ENCODE peak calls at places on chromosome 3, in ten cellular contexts. F is endothelial cell; H is heart right ventricle; J is uterus; V is T follicular helper cell; Y is GM13977; N is activated T-cell treated with anti-CD3 and anti-CD28 coated beads for 48 hours; B is stimulated activated CD8-positive, alpha-beta memory T cell treated with anti-CD3 and anti-CD28 coated beads, Interleukin-7, amount 100 ng/mL, for 24 hours; G is HT-29; D is epithelial cell of prostate. E is an unnamed sample.

GRCh38 chr3:10391391-10391790 is 70.5 kb upstream of the SEC13 start:
- DNase-seq in F (no peak), H (no peak), J (no peak), V (no peak), Y (no peak), N (no peak), B (no peak), G (no peak), D (no peak), E (no peak)

GRCh38 chr3:125515421-125515820 is 4.6 kb downstream of the SNX4 start:
- DNase-seq in F (no peak), H (no peak), J (no peak), V (no peak), Y (no peak), N (no peak), B (no peak), G (no peak), D (no peak), E (no peak)

GRCh38 chr3:156764761-156765160 is 61.4 kb upstream of the LEKR1 start:
- DNase-seq in F (no peak), H (no peak), J (no peak), V (no peak), Y (no peak), N (no peak), B (no peak), G (no peak), D (peak), E (no peak)

GRCh38 chr3:39114456-39114855 is 7.0 kb downstream of the TTC21A start:
- DNase-seq in F (no peak), H (no peak), J (no peak), V (no peak), Y (no peak), N (no peak), B (no peak), G (no peak), D (no peak), E (no peak)

GRCh38 chr3:48970568-48970967 is 19.5 kb upstream of the P4HTM start:
- DNase-seq in F (no peak), H (no peak), J (no peak), V (no peak), Y (no peak), N (no peak), B (no peak), G (no peak), D (no peak), E (no peak)

GRCh38 chr3:164812042-164812441 is 266.3 kb downstream of the SI start:
- DNase-seq in F (no peak), H (no peak), J (no peak), V (no peak), Y (no peak), N (no peak), B (no peak), G (no peak), D (no peak), E (no peak)

GRCh38 chr3:135927170-135927569 is 38.4 kb upstream of the PPP2R3A start:
- DNase-seq in F (no peak), H (no peak), J (no peak), V (no peak), Y (no peak), N (no peak), B (no peak), G (no peak), D (peak), E (peak)

GRCh38 chr3:159929181-159929893 is 59.3 kb upstream of the IL12A start:
- DNase-seq in F (peak), H (peak), J (no peak), V (no peak), Y (peak), N (no peak), B (no peak), G (peak), D (no peak), E (peak)

GRCh38 chr3:151766454-151766853 is 32.7 kb downstream of the AADACL2 start:
- DNase-seq in F (no peak), H (no peak), J (no peak), V (no peak), Y (no peak), N (no peak), B (no peak), G (peak), D (no peak), E (no peak)

GRCh38 chr3:113597611-113598382 is 65.4 kb downstream of the SIDT1 start:
- DNase-seq in F (no peak), H (no peak), J (no peak), V (no peak), Y (no peak), N (no peak), B (no peak), G (no peak), D (no peak), E (no peak)

GRCh38 chr3:129126726-129127280 is 5.2 kb upstream of the RAB43 start:
- DNase-seq in F (no peak), H (no peak), J (no peak), V (no peak), Y (no peak), N (no peak), B (no peak), G (no peak), D (no peak), E (no peak)

GRCh38 chr3:60186359-60186758 is 1064.9 kb downstream of the FHIT start:
- DNase-seq in F (no peak), H (no peak), J (no peak), V (no peak), Y (no peak), N (no peak), B (no peak), G (no peak), D (no peak), E (no peak)

GRCh38 chr3:184347321-184348056 is 10.1 kb downstream of the FAM131A start:
- DNase-seq in F (no peak), H (no peak), J (no peak), V (no peak), Y (no peak), N (no peak), B (no peak), G (no peak), D (no peak), E (peak)

GRCh38 chr3:33437556-33438283 is 2.5 kb downstream of the UBP1 start:
- DNase-seq in F (peak), H (peak), J (no peak), V (no peak), Y (no peak), N (no peak), B (no peak), G (peak), D (no peak), E (peak)

GRCh38 chr3:123198352-123198751 is 3.4 kb upstream of the SEC22A start:
- DNase-seq in F (no peak), H (no peak), J (no peak), V (no peak), Y (no peak), N (no peak), B (no peak), G (no peak), D (no peak), E (no peak)

GRCh38 chr3:10515884-10516495 is 10.6 kb upstream of the ATP2B2 start:
- DNase-seq in F (no peak), H (no peak), J (no peak), V (no peak), Y (no peak), N (no peak), B (no peak), G (no peak), D (no peak), E (no peak)

GRCh38 chr3:66253790-66254620 is 33.2 kb downstream of the SLC25A26 start:
- DNase-seq in F (no peak), H (no peak), J (no peak), V (no peak), Y (peak), N (no peak), B (no peak), G (peak), D (peak), E (peak)

GRCh38 chr3:2837893-2838292 is 272.3 kb downstream of the IL5RA start:
- DNase-seq in F (no peak), H (no peak), J (no peak), V (no peak), Y (no peak), N (no peak), B (no peak), G (no peak), D (no peak), E (no peak)

GRCh38 chr3:57127849-57128566 is 37.1 kb downstream of the IL17RD start:
- DNase-seq in F (no peak), H (no peak), J (peak), V (no peak), Y (no peak), N (no peak), B (no peak), G (no peak), D (no peak), E (peak)

GRCh38 chr3:127652246-127652995 is 20.3 kb upstream of the ABTB1 start:
- DNase-seq in F (peak), H (peak), J (peak), V (no peak), Y (peak), N (no peak), B (no peak), G (peak), D (no peak), E (peak)

GRCh38 chr3:4850211-4850927 is 128.9 kb upstream of the BHLHE40 start:
- DNase-seq in F (no peak), H (no peak), J (no peak), V (no peak), Y (no peak), N (peak), B (no peak), G (no peak), D (no peak), E (no peak)

GRCh38 chr3:46845860-46846623 is 17.2 kb downstream of the MYL3 start:
- DNase-seq in F (peak), H (peak), J (peak), V (peak), Y (peak), N (peak), B (peak), G (peak), D (no peak), E (peak)

GRCh38 chr3:101050061-101050460 is 56.8 kb upstream of the ABI3BP start:
- DNase-seq in F (no peak), H (no peak), J (no peak), V (no peak), Y (no peak), N (no peak), B (no peak), G (no peak), D (no peak), E (no peak)

GRCh38 chr3:195105389-195105788 is 165.6 kb downstream of the XXYLT1 start:
- DNase-seq in F (no peak), H (no peak), J (no peak), V (no peak), Y (no peak), N (no peak), B (no peak), G (no peak), D (no peak), E (no peak)

GRCh38 chr3:191246628-191247027 is 47.6 kb downstream of the OSTN start:
- DNase-seq in F (no peak), H (no peak), J (no peak), V (no peak), Y (no peak), N (no peak), B (no peak), G (peak), D (peak), E (peak)

GRCh38 chr3:71066849-71067261 is 516.7 kb downstream of the FOXP1 start:
- DNase-seq in F (no peak), H (no peak), J (no peak), V (peak), Y (no peak), N (peak), B (no peak), G (peak), D (no peak), E (peak)

GRCh38 chr3:183539821-183540220 is 15.7 kb downstream of the KLHL6 start:
- DNase-seq in F (no peak), H (no peak), J (no peak), V (no peak), Y (no peak), N (no peak), B (no peak), G (no peak), D (peak), E (peak)

GRCh38 chr3:185405664-185406063 is 42.7 kb downstream of the MAP3K13 start:
- DNase-seq in F (no peak), H (no peak), J (no peak), V (no peak), Y (no peak), N (no peak), B (no peak), G (no peak), D (no peak), E (no peak)

GRCh38 chr3:14508966-14509795 is 31.0 kb downstream of the GRIP2 start:
- DNase-seq in F (peak), H (peak), J (peak), V (peak), Y (peak), N (peak), B (peak), G (peak), D (no peak), E (peak)

GRCh38 chr3:116423945-116424344 is 21.3 kb downstream of the LSAMP start:
- DNase-seq in F (no peak), H (no peak), J (no peak), V (no peak), Y (no peak), N (no peak), B (no peak), G (peak), D (no peak), E (no peak)

GRCh38 chr3:39383190-39383912 is at the start of gene SLC25A38:
- DNase-seq in F (peak), H (peak), J (peak), V (peak), Y (peak), N (peak), B (peak), G (peak), D (no peak), E (peak)

GRCh38 chr3:142165194-142165593 is 15.8 kb upstream of the TFDP2 start:
- DNase-seq in F (no peak), H (no peak), J (no peak), V (no peak), Y (no peak), N (no peak), B (no peak), G (no peak), D (no peak), E (no peak)

GRCh38 chr3:14803101-14803980 is 15.4 kb upstream of the FGD5 start:
- DNase-seq in F (peak), H (no peak), J (no peak), V (no peak), Y (no peak), N (no peak), B (no peak), G (peak), D (no peak), E (peak)

GRCh38 chr3:54960736-54961135 is 32.9 kb upstream of the LRTM1 start:
- DNase-seq in F (no peak), H (no peak), J (no peak), V (no peak), Y (no peak), N (no peak), B (no peak), G (no peak), D (no peak), E (peak)

GRCh38 chr3:181727122-181728036 is 15.7 kb downstream of the SOX2 start:
- DNase-seq in F (peak), H (no peak), J (no peak), V (no peak), Y (no peak), N (no peak), B (no peak), G (no peak), D (no peak), E (no peak)

GRCh38 chr3:76362643-76363042 is 577.3 kb upstream of the ZNF717 start:
- DNase-seq in F (no peak), H (no peak), J (no peak), V (no peak), Y (no peak), N (no peak), B (no peak), G (no peak), D (no peak), E (no peak)

GRCh38 chr3:112640333-112640863 is 545 bp downstream of the CCDC80 start:
- DNase-seq in F (no peak), H (no peak), J (peak), V (no peak), Y (no peak), N (no peak), B (no peak), G (peak), D (no peak), E (peak)

E was measured in AG10803.